ENCODE peak calls at places on chromosomes 16 and 17, in six cellular contexts. Q, V, M, A, O and Z are unnamed samples.

GRCh38 chr17:69018687-69019086 is 42.0 kb downstream of the ABCA9 start:
- ATAC-seq in Q (peak; percentile 41), V (no peak), M (no peak), A (no peak), O (no peak), Z (no peak)

GRCh38 chr17:65332375-65332774 is 195.2 kb downstream of the RGS9 start:
- ATAC-seq in Q (no peak), V (no peak), M (no peak), A (peak; percentile 82), O (no peak), Z (peak; percentile 64)

GRCh38 chr17:17591408-17592265 is at the start of gene PEMT:
- ATAC-seq in Q (peak; percentile 93), V (peak; percentile 91), M (peak; percentile 94), A (peak; percentile 98), O (peak; percentile 99), Z (peak; percentile 93)

GRCh38 chr17:40287159-40287493 is 553 bp upstream of the CDC6 start:
- ATAC-seq in Q (peak; percentile 1), V (no peak), M (peak; percentile 3), A (no peak), O (no peak), Z (no peak)

GRCh38 chr17:38658741-38659345 is 15.9 kb downstream of the EPOP start:
- ATAC-seq in Q (no peak), V (no peak), M (no peak), A (no peak), O (no peak), Z (no peak)

GRCh38 chr17:48134912-48135480 is 27.4 kb downstream of the SNX11 start:
- ATAC-seq in Q (peak; percentile 35), V (no peak), M (no peak), A (no peak), O (no peak), Z (no peak)

GRCh38 chr16:10921536-10922327 is 20.5 kb downstream of the DEXI start:
- ATAC-seq in Q (peak; percentile 1), V (no peak), M (no peak), A (no peak), O (peak; percentile 38), Z (no peak)

GRCh38 chr16:58628845-58629680 is 563 bp downstream of the CNOT1 start:
- ATAC-seq in Q (peak; percentile 38), V (peak; percentile 1), M (peak; percentile 2), A (peak; percentile 55), O (peak; percentile 60), Z (peak; percentile 2)

GRCh38 chr16:88978608-88979346 is 1.8 kb upstream of the CBFA2T3 start:
- ATAC-seq in Q (no peak), V (no peak), M (no peak), A (no peak), O (no peak), Z (no peak)

GRCh38 chr17:4545217-4545951 is 9.8 kb downstream of the MYBBP1A start:
- ATAC-seq in Q (no peak), V (no peak), M (no peak), A (no peak), O (no peak), Z (no peak)

GRCh38 chr17:54948380-54948779 is 20.1 kb downstream of the COX11 start:
- ATAC-seq in Q (no peak), V (no peak), M (no peak), A (peak; percentile 71), O (no peak), Z (peak; percentile 34)

GRCh38 chr17:73969956-73970355 is 233.5 kb upstream of the RPL38 start:
- ATAC-seq in Q (peak; percentile 56), V (no peak), M (no peak), A (no peak), O (no peak), Z (no peak)

GRCh38 chr16:85376292-85377095 is 236.6 kb upstream of the GSE1 start:
- ATAC-seq in Q (peak; percentile 86), V (no peak), M (no peak), A (peak; percentile 10), O (peak; percentile 74), Z (no peak)